ENCODE peak calls at places on chromosomes 11 and 22, in nine cellular contexts. R is heart left ventricle; T is AG04450; W is CD4-positive, alpha-beta T cell; H is dorsolateral prefrontal cortex; A is sigmoid colon; S is SJSA1; M is psoas muscle; O is hepatocyte. U is an unnamed sample. For H3K27me3, the result is how much of the 10 kb centered on the place peaks cover.

GRCh38 chr22:49656291-49656851 is 171.3 kb downstream of the BRD1 start:
- DNase-seq in R (no peak), T (no peak), W (no peak), H (no peak), A (no peak), S (no peak), M (no peak), O (no peak), U (no peak)

GRCh38 chr11:119094816-119095065 is 6.9 kb downstream of the DPAGT1 start:
- DNase-seq in R (peak), T (no peak), W (no peak), H (peak), A (peak), S (peak), M (peak), O (peak), U (peak)

GRCh38 chr11:132036751-132037466 is 666.5 kb downstream of the NTM start:
- DNase-seq in R (no peak), T (no peak), W (no peak), H (no peak), A (no peak), S (no peak), M (no peak), O (no peak), U (no peak)

GRCh38 chr11:76237914-76238313 is 31.6 kb upstream of the WNT11 start:
- DNase-seq in R (no peak), T (no peak), W (no peak), H (no peak), A (no peak), S (no peak), M (no peak), O (peak), U (no peak)

GRCh38 chr11:65417702-65418430 is 4.7 kb upstream of the NEAT1 start:
- DNase-seq in R (peak), T (no peak), W (peak), H (peak), A (peak), S (no peak), M (peak), O (peak), U (no peak)

GRCh38 chr11:128908391-128909246 is 17.5 kb downstream of the KCNJ5 start:
- DNase-seq in R (peak), T (peak), W (no peak), H (no peak), A (peak), S (peak), M (peak), O (peak), U (peak)

GRCh38 chr11:44235765-44236201 is 74.2 kb downstream of the ALX4 start:
- DNase-seq in R (no peak), T (no peak), W (no peak), H (no peak), A (no peak), S (no peak), M (no peak), O (no peak), U (no peak)

GRCh38 chr11:81839016-81839415 is 894.6 kb downstream of the FAM181B start:
- DNase-seq in R (no peak), T (no peak), W (no peak), H (no peak), A (no peak), S (no peak), M (no peak), O (no peak), U (no peak)

GRCh38 chr11:11411401-11411985 is 58.4 kb upstream of the CSNK2A3 start:
- DNase-seq in R (no peak), T (no peak), W (no peak), H (no peak), A (no peak), S (no peak), M (no peak), O (no peak), U (no peak)

GRCh38 chr22:43885786-43886185 is 6.0 kb downstream of the PNPLA5 start:
- DNase-seq in R (no peak), T (no peak), W (no peak), H (no peak), A (peak), S (no peak), M (no peak), O (no peak), U (no peak)

GRCh38 chr11:46294365-46295309 is 17.2 kb downstream of the CREB3L1 start:
- DNase-seq in R (no peak), T (peak), W (no peak), H (no peak), A (peak), S (peak), M (no peak), O (peak), U (no peak)

GRCh38 chr11:115611343-115611742 is 107.1 kb upstream of the CADM1 start:
- DNase-seq in R (no peak), T (no peak), W (no peak), H (no peak), A (no peak), S (no peak), M (no peak), O (no peak), U (no peak)

GRCh38 chr11:60935676-60936442 is 11.6 kb downstream of the TMEM132A start:
- DNase-seq in R (no peak), T (no peak), W (no peak), H (no peak), A (no peak), S (no peak), M (no peak), O (no peak), U (no peak)

GRCh38 chr22:32685527-32685926 is 116.0 kb upstream of the TIMP3 start:
- DNase-seq in R (no peak), T (no peak), W (no peak), H (no peak), A (no peak), S (no peak), M (no peak), O (no peak), U (no peak)

GRCh38 chr11:2708151-2708581 is 8.4 kb upstream of the KCNQ1OT1 start:
- DNase-seq in R (no peak), T (no peak), W (no peak), H (no peak), A (peak), S (no peak), M (peak), O (no peak), U (no peak)

DNA sequence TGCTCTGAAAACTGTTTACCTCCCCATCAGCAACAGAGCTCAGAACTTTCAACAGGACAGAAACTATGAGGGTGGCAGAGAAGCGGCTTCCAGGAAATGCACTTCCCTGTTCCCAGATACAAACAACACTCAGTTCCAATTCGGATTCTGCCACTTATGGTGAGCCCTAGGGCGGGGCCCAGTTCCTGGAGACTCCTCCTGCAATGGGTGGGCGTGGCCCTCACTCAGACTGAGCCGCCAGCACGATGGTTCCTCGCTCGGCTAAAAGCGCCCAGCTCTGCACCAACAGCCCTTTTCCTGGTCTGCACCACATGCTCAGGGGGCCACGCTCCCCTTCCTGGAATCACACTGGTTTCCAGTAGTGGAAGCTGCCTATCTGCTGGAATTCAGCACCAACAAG is 314.1 kb downstream of the CTTN start:
- DNase-seq in R (no peak), T (no peak), W (no peak), H (no peak), A (no peak), S (no peak), M (no peak), O (no peak), U (no peak)
- H3K27me3 ChIP-seq in R (under half), T (under half), W (under half), H (under half), A (under half), S (under half), M (under half), O (under half), U (under half)

GRCh38 chr11:33187851-33188722 is 26.8 kb upstream of the CSTF3 start:
- DNase-seq in R (no peak), T (no peak), W (no peak), H (no peak), A (no peak), S (no peak), M (no peak), O (no peak), U (no peak)

GRCh38 chr11:33182246-33182878 is 21.1 kb upstream of the CSTF3 start:
- DNase-seq in R (no peak), T (no peak), W (no peak), H (no peak), A (no peak), S (no peak), M (no peak), O (no peak), U (no peak)

GRCh38 chr11:33191456-33191855 is 30.2 kb upstream of the CSTF3 start:
- DNase-seq in R (no peak), T (peak), W (no peak), H (no peak), A (no peak), S (peak), M (no peak), O (no peak), U (no peak)

DNA sequence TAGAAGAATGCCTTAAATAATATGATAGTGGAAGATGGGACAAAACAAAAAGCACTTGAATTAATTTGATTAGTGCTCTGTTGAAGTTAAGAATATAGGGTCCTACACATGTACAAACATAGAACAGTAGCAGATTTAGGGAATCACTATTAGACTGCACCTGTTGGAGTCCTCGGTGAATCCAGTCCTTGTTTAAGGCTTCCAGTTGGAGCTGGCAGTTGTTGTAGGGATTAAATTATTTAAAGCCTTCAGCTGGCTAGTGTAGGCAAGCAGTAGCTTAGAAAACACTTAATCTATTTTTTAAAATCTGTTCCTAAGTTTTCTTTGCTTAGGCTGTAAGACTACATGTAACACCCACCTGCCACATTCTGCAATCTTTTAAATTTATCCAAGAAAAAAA is 24.5 kb upstream of the CSTF3 start:
- DNase-seq in R (no peak), T (no peak), W (no peak), H (no peak), A (no peak), S (no peak), M (no peak), O (no peak), U (no peak)
- H3K27me3 ChIP-seq in R (under half), T (under half), W (under half), H (under half), A (under half), S (under half), M (under half), O (under half), U (under half)

DNA sequence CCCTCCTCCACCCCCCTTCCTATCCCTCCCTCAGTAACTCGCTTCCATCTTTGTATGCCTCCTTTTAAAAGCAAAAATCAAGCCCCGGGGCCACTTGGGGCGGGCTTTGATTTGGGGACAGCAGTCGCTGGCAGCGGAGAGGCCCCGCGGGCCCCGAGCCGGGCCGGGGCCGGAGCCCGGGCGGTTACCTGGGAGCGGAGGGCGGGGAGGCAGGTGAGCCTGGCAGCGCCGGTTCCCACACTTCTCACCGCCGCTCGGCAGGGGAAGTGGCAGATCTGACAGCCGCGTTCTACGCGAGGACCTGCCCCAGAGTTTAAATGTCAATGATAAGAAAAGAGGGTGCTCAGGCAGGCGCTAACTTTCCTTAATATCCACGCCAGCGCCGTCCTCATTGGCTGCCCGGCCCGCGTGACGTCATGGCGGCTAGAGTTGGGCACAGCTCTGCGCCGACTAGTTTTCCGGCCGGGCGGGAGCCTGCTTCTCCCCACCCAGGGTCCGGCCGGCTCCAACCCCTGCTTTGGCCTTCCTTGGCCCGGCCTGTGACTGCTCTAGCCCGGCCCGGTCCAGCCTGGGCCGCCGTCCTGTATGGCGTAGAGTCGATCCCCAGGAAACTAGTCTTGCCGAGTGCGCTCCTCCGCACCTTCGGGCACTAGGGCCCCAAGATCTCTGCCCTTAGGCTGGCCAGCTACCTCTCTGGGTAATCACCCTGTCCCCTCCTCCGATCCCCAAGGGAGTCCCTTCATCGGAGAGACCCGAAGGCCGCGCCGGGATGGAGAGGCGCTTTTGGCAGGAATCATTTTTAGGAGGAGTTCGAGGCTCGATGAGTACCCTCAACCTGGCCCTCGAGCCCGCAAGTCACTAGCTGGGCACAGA is 6.7 kb upstream of the PAX6 start:
- DNase-seq in R (no peak), T (no peak), W (no peak), H (no peak), A (no peak), S (no peak), M (no peak), O (no peak), U (no peak)
- H3K27me3 ChIP-seq in R (half or more), T (half or more), W (half or more), H (under half), A (half or more), S (under half), M (under half), O (half or more), U (under half)

GRCh38 chr11:117984471-117984870 is 1.7 kb upstream of the IL10RA start:
- DNase-seq in R (no peak), T (no peak), W (no peak), H (no peak), A (no peak), S (no peak), M (no peak), O (no peak), U (no peak)
- H3K27me3 ChIP-seq in R (under half), T (under half), W (under half), H (under half), A (under half), S (under half), M (under half), O (under half), U (under half)

GRCh38 chr11:6647282-6647679 is 8.3 kb downstream of the DCHS1 start:
- DNase-seq in R (peak), T (no peak), W (no peak), H (no peak), A (peak), S (no peak), M (no peak), O (peak), U (no peak)

GRCh38 chr11:6647836-6648235 is 7.8 kb downstream of the DCHS1 start:
- DNase-seq in R (no peak), T (no peak), W (no peak), H (no peak), A (peak), S (no peak), M (no peak), O (no peak), U (no peak)

GRCh38 chr11:6648505-6648904 is 7.1 kb downstream of the DCHS1 start:
- DNase-seq in R (no peak), T (no peak), W (no peak), H (no peak), A (peak), S (no peak), M (no peak), O (no peak), U (no peak)

GRCh38 chr11:6646040-6646439 is 9.6 kb downstream of the DCHS1 start:
- DNase-seq in R (peak), T (peak), W (no peak), H (no peak), A (peak), S (no peak), M (peak), O (no peak), U (no peak)

GRCh38 chr11:6646631-6647281 is 8.9 kb downstream of the DCHS1 start:
- DNase-seq in R (peak), T (no peak), W (peak), H (no peak), A (peak), S (no peak), M (no peak), O (peak), U (no peak)
- H3K27me3 ChIP-seq in R (under half), T (under half), W (under half), H (under half), A (under half), S (under half), M (under half), O (under half), U (under half)

GRCh38 chr22:39686178-39686620 is 115.6 kb downstream of the CACNA1I start:
- DNase-seq in R (no peak), T (no peak), W (no peak), H (no peak), A (no peak), S (no peak), M (no peak), O (no peak), U (no peak)

GRCh38 chr22:39682994-39683393 is 112.4 kb downstream of the CACNA1I start:
- DNase-seq in R (no peak), T (no peak), W (no peak), H (no peak), A (no peak), S (no peak), M (no peak), O (no peak), U (no peak)

GRCh38 chr22:39685336-39686177 is 115.0 kb downstream of the CACNA1I start:
- DNase-seq in R (no peak), T (no peak), W (no peak), H (no peak), A (no peak), S (no peak), M (no peak), O (no peak), U (no peak)

GRCh38 chr22:39683639-39684038 is 113.1 kb downstream of the CACNA1I start:
- DNase-seq in R (no peak), T (no peak), W (no peak), H (no peak), A (no peak), S (no peak), M (no peak), O (no peak), U (no peak)

DNA sequence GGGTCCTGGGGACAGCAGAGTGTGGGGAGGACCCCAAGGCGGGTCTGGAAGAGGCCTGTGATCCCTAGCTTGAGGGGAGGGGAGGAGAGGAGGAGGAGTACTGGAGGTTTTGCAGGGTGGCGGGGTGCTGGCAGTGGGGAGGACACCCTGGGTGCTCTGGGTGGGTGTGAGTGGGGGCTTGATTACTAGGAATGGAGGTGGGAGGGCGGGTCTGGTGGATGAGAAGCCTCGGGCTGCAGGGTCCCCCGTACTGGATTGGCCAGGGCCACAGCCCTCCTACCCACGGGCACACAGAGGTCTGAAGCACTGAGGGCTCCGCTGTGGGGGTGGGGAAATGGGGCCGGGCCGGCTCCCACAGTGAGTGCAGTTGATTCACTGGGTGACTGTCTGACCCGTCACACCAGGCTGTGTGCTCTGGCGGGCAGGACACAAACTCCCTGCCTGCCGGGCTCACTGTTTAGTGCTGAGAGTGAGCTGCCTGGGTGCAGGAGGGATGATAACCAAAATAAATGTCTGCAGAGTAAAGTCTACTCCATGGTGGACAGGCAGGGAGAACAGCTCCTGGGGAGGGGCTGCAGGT is 114.2 kb downstream of the CACNA1I start:
- DNase-seq in R (no peak), T (no peak), W (no peak), H (no peak), A (no peak), S (no peak), M (no peak), O (no peak), U (no peak)
- H3K27me3 ChIP-seq in R (under half), T (half or more), W (under half), H (under half), A (under half), S (under half), M (under half), O (under half), U (under half)

GRCh38 chr22:22452996-22453686 is 55.4 kb downstream of the ZNF280B start:
- DNase-seq in R (no peak), T (no peak), W (no peak), H (no peak), A (no peak), S (no peak), M (no peak), O (no peak), U (no peak)

GRCh38 chr22:22454997-22455396 is 53.5 kb downstream of the ZNF280B start:
- DNase-seq in R (no peak), T (no peak), W (no peak), H (no peak), A (no peak), S (no peak), M (no peak), O (no peak), U (no peak)

GRCh38 chr22:22450343-22450839 is 58.2 kb downstream of the ZNF280B start:
- DNase-seq in R (peak), T (no peak), W (no peak), H (no peak), A (peak), S (no peak), M (no peak), O (no peak), U (no peak)

GRCh38 chr22:22449819-22450218 is 58.7 kb downstream of the ZNF280B start:
- DNase-seq in R (no peak), T (no peak), W (no peak), H (no peak), A (no peak), S (no peak), M (no peak), O (no peak), U (no peak)

GRCh38 chr22:22452211-22452610 is 56.3 kb downstream of the ZNF280B start:
- DNase-seq in R (no peak), T (no peak), W (no peak), H (no peak), A (no peak), S (no peak), M (no peak), O (no peak), U (no peak)
- H3K27me3 ChIP-seq in R (under half), T (under half), W (under half), H (under half), A (under half), S (under half), M (under half), O (under half), U (under half)

U was measured in thoracic aorta.